ENCODE peak calls at places on chromosomes 13 and 19, in nine cellular contexts. Y is dorsolateral prefrontal cortex, L is IMR-90, G is fibroblast of lung, S is prostate gland, M is thoracic aorta, W is HCT116, P is cardiac muscle cell, I is tibial artery. K is an unnamed sample. For H3K27me3, the result is how much of the 10 kb centered on the place peaks cover.

GRCh38 chr13:79724348-79725103 is 243.6 kb downstream of the NDFIP2 start:
- DNase-seq in Y (no peak), L (no peak), G (no peak), S (no peak), M (no peak), W (no peak), P (peak), I (no peak), K (no peak)

GRCh38 chr13:69124996-69125395 is 982.6 kb upstream of the ATXN8OS start:
- DNase-seq in Y (no peak), L (no peak), G (no peak), S (no peak), M (no peak), W (no peak), P (no peak), I (no peak), K (no peak)

GRCh38 chr19:5143471-5144411 is 174.8 kb downstream of the KDM4B start:
- DNase-seq in Y (no peak), L (no peak), G (no peak), S (no peak), M (no peak), W (no peak), P (no peak), I (no peak), K (no peak)

GRCh38 chr19:53467138-53467502 is 413 bp upstream of the ZNF813 start:
- DNase-seq in Y (no peak), L (no peak), G (no peak), S (no peak), M (no peak), W (no peak), P (no peak), I (peak), K (no peak)

GRCh38 chr19:11182994-11183393 is 14.4 kb downstream of the KANK2 start:
- DNase-seq in Y (no peak), L (no peak), G (no peak), S (no peak), M (no peak), W (no peak), P (no peak), I (no peak), K (no peak)

GRCh38 chr19:17753976-17754375 is 2.7 kb downstream of the FCHO1 start:
- DNase-seq in Y (no peak), L (no peak), G (no peak), S (no peak), M (no peak), W (no peak), P (no peak), I (no peak), K (no peak)

GRCh38 chr19:51002542-51003311 is 1.3 kb upstream of the KLK8 start:
- DNase-seq in Y (no peak), L (no peak), G (no peak), S (no peak), M (no peak), W (peak), P (peak), I (no peak), K (no peak)

GRCh38 chr13:106133025-106133424 is 402.4 kb downstream of the EFNB2 start:
- DNase-seq in Y (no peak), L (peak), G (peak), S (no peak), M (no peak), W (no peak), P (no peak), I (no peak), K (no peak)

GRCh38 chr19:43774103-43774939 is 6.5 kb downstream of the KCNN4 start:
- DNase-seq in Y (peak), L (peak), G (peak), S (no peak), M (no peak), W (no peak), P (peak), I (no peak), K (peak)

GRCh38 chr19:8259922-8260247 is 48.3 kb downstream of the CD320 start:
- DNase-seq in Y (no peak), L (no peak), G (no peak), S (no peak), M (no peak), W (no peak), P (no peak), I (no peak), K (no peak)

GRCh38 chr19:43778651-43779050 is 2.1 kb downstream of the KCNN4 start:
- DNase-seq in Y (no peak), L (no peak), G (no peak), S (no peak), M (no peak), W (no peak), P (no peak), I (no peak), K (no peak)

GRCh38 chr19:670609-671075 is 5.5 kb upstream of the FSTL3 start:
- DNase-seq in Y (no peak), L (no peak), G (no peak), S (no peak), M (no peak), W (no peak), P (no peak), I (no peak), K (no peak)

GRCh38 chr13:107450426-107450825 is 764.9 kb downstream of the LIG4 start:
- DNase-seq in Y (no peak), L (peak), G (peak), S (no peak), M (no peak), W (no peak), P (no peak), I (no peak), K (no peak)

GRCh38 chr19:37845932-37846331 is 60.5 kb downstream of the WDR87 start:
- DNase-seq in Y (no peak), L (peak), G (no peak), S (no peak), M (no peak), W (no peak), P (no peak), I (no peak), K (no peak)

GRCh38 chr13:105466376-105466775 is 1069.1 kb downstream of the EFNB2 start:
- DNase-seq in Y (no peak), L (no peak), G (no peak), S (no peak), M (no peak), W (no peak), P (no peak), I (no peak), K (no peak)

GRCh38 chr19:34269968-34270621 is 15.7 kb downstream of the GARRE1 start:
- DNase-seq in Y (no peak), L (peak), G (peak), S (no peak), M (peak), W (no peak), P (no peak), I (peak), K (peak)

GRCh38 chr13:113939905-113940339 is 34.0 kb downstream of the C13orf46 start:
- DNase-seq in Y (no peak), L (no peak), G (no peak), S (no peak), M (no peak), W (no peak), P (no peak), I (no peak), K (no peak)

GRCh38 chr13:30408319-30409101 is 13.8 kb upstream of the UBE2L5 start:
- DNase-seq in Y (peak), L (peak), G (peak), S (peak), M (peak), W (no peak), P (peak), I (peak), K (peak)

GRCh38 chr19:56639217-56639616 is 3.7 kb upstream of the SMIM17 start:
- DNase-seq in Y (no peak), L (peak), G (peak), S (no peak), M (no peak), W (no peak), P (peak), I (no peak), K (no peak)

GRCh38 chr19:45472557-45473365 is 5.0 kb downstream of the FOSB start:
- DNase-seq in Y (no peak), L (no peak), G (no peak), S (no peak), M (no peak), W (no peak), P (no peak), I (no peak), K (peak)

GRCh38 chr13:51249767-51250741 is 27.9 kb downstream of the FAM124A start:
- DNase-seq in Y (no peak), L (no peak), G (no peak), S (no peak), M (no peak), W (peak), P (no peak), I (no peak), K (no peak)

GRCh38 chr13:68551701-68552522 is 1321.8 kb upstream of the PCDH9 start:
- DNase-seq in Y (no peak), L (no peak), G (no peak), S (no peak), M (no peak), W (no peak), P (no peak), I (no peak), K (no peak)

GRCh38 chr13:28637714-28638355 is 21.1 kb upstream of the POMP start:
- DNase-seq in Y (no peak), L (no peak), G (no peak), S (no peak), M (no peak), W (no peak), P (no peak), I (no peak), K (no peak)

GRCh38 chr13:81184556-81185265 is 843.8 kb upstream of the SPRY2 start:
- DNase-seq in Y (no peak), L (peak), G (peak), S (no peak), M (no peak), W (no peak), P (no peak), I (no peak), K (no peak)

GRCh38 chr13:49219647-49220034 is 497 bp upstream of the MLNR start:
- DNase-seq in Y (no peak), L (no peak), G (no peak), S (no peak), M (no peak), W (no peak), P (no peak), I (no peak), K (no peak)

GRCh38 chr13:49218493-49219051 is 1.6 kb upstream of the MLNR start:
- DNase-seq in Y (no peak), L (peak), G (peak), S (no peak), M (no peak), W (no peak), P (peak), I (no peak), K (no peak)

GRCh38 chr13:49217962-49218492 is 2.1 kb upstream of the MLNR start:
- DNase-seq in Y (no peak), L (no peak), G (no peak), S (no peak), M (no peak), W (no peak), P (no peak), I (no peak), K (no peak)

GRCh38 chr13:49220035-49220855 is at the start of gene MLNR:
- DNase-seq in Y (no peak), L (no peak), G (peak), S (no peak), M (no peak), W (no peak), P (peak), I (no peak), K (peak)

DNA sequence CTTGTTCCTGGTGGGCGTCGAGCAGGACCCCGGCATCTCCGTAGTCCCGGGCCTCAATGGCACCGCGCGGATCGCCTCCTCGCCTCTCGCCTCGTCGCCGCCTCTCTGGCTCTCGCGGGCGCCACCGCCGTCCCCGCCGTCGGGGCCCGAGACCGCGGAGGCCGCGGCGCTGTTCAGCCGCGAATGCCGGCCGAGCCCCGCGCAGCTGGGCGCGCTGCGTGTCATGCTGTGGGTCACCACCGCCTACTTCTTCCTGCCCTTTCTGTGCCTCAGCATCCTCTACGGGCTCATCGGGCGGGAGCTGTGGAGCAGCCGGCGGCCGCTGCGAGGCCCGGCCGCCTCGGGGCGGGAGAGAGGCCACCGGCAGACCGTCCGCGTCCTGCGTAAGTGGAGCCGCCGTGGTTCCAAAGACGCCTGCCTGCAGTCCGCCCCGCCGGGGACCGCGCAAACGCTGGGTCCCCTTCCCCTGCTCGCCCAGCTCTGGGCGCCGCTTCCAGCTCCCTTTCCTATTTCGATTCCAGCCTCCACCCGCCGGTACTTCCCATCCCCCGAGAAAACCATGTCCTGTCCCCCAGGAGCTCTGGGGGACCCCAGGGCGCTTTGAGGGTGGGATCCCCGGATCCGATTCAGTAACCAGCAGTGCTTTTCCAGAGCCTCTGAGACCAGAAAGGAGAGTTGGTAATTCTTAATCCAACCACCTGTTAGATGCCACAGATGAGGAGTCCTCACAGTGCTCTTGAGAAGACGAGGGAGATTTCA is 897 bp downstream of the MLNR start:
- DNase-seq in Y (no peak), L (peak), G (no peak), S (no peak), M (no peak), W (no peak), P (no peak), I (no peak), K (no peak)
- H3K27me3 ChIP-seq in Y (under half), L (half or more), G (half or more), S (under half), M (under half), W (under half), P (half or more), I (under half), K (under half)

GRCh38 chr19:15527705-15528104 is 19.4 kb downstream of the CYP4F22 start:
- DNase-seq in Y (no peak), L (no peak), G (no peak), S (no peak), M (no peak), W (no peak), P (no peak), I (no peak), K (no peak)
- H3K27me3 ChIP-seq in Y (under half), L (under half), G (under half), S (under half), M (under half), W (under half), P (under half), I (under half), K (under half)

DNA sequence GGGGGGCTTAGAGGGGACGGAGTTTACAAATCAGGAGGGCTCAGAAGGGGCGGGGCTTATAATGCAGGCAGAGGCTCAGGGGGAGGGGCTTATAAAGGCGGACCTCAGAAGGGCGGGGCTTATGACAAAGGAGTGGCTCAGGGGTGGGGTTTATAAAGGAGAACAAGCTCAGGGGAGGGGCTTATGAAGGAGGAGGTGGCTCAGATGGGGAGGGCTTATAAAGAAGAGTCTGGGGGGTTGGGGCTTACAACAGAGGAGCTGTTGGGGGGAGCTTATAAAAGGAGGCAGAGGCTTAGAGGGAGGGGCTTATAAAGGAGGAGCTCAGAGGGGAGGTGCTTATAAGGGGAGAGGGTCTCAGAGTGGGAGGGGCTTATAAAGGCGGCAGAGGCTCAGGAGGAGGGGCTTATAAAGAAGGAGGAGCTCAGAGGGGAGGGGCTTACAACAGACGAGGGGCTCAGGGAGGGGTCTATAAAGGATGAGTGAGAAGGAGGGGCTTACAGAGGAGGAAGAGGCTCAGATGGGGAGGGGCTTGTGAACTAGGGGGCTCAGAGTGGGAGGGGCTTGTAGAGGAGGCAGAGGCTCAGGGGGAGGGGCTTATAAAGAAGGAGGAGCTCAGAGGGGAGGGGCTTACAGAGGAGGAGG is 1.0 kb downstream of the SMIM24 start:
- DNase-seq in Y (no peak), L (no peak), G (no peak), S (no peak), M (no peak), W (peak), P (peak), I (peak), K (no peak)
- H3K27me3 ChIP-seq in Y (under half), L (under half), G (under half), S (under half), M (under half), W (under half), P (under half), I (half or more), K (under half)

GRCh38 chr13:34462843-34463242 is 479.2 kb upstream of the NBEA start:
- DNase-seq in Y (no peak), L (peak), G (peak), S (no peak), M (no peak), W (peak), P (no peak), I (no peak), K (no peak)
- H3K27me3 ChIP-seq in Y (under half), L (under half), G (under half), S (under half), M (under half), W (under half), P (under half), I (under half), K (under half)

GRCh38 chr19:55071913-55072312 is 3.8 kb upstream of the EPS8L1 start:
- DNase-seq in Y (no peak), L (no peak), G (no peak), S (no peak), M (no peak), W (no peak), P (no peak), I (no peak), K (no peak)
- H3K27me3 ChIP-seq in Y (under half), L (under half), G (under half), S (under half), M (under half), W (under half), P (half or more), I (half or more), K (under half)

GRCh38 chr19:13071444-13072205 is 31.0 kb downstream of the LYL1 start:
- DNase-seq in Y (no peak), L (no peak), G (no peak), S (no peak), M (no peak), W (no peak), P (no peak), I (no peak), K (no peak)
- H3K27me3 ChIP-seq in Y (under half), L (under half), G (under half), S (under half), M (under half), W (under half), P (half or more), I (under half), K (under half)

K was measured in thyroid gland.